ENCODE peak calls at places on chromosomes 12 and 14, in five cellular contexts. Y is neuronal stem cell; Q is CD8-positive, alpha-beta T cell; F is H1; X is tibial nerve. I is an unnamed sample.

GRCh38 chr12:25319233-25319984 is 68.7 kb upstream of the KRAS start:
- DNase-seq in Y (no peak), X (no peak), Q (no peak), F (no peak), I (no peak)

GRCh38 chr14:42523656-42524055 is 917.0 kb downstream of the LRFN5 start:
- DNase-seq in X (no peak), Q (no peak), Y (no peak), F (no peak), I (no peak)

GRCh38 chr12:75329918-75330826 is at the start of gene CAPS2:
- DNase-seq in Y (peak; percentile 85), Q (peak; percentile 66), F (peak; percentile 89), X (peak; percentile 62), I (peak; percentile 92)

GRCh38 chr12:32134144-32134888 is 27.7 kb downstream of the BICD1 start:
- DNase-seq in Q (peak; percentile 56), F (no peak), X (no peak), Y (no peak), I (no peak)

GRCh38 chr14:105883066-105884005 is 357.0 kb downstream of the TMEM121 start:
- DNase-seq in F (no peak), Y (no peak), Q (no peak), X (no peak), I (peak; percentile 53)

GRCh38 chr14:77791225-77791600 is 8.7 kb upstream of the ADCK1 start:
- DNase-seq in Y (no peak), F (no peak), X (no peak), Q (no peak), I (no peak)

GRCh38 chr12:46217686-46218508 is 50.9 kb downstream of the SLC38A1 start:
- DNase-seq in F (no peak), Q (peak; percentile 66), Y (no peak), X (peak; percentile 58), I (no peak)

GRCh38 chr14:50812856-50813543 is 18.0 kb downstream of the NIN start:
- DNase-seq in Y (no peak), F (no peak), Q (no peak), X (no peak), I (no peak)

GRCh38 chr12:6620137-6620884 is 13.1 kb upstream of the CHD4 start:
- DNase-seq in X (no peak), Q (peak; percentile 55), F (peak; percentile 91), Y (no peak), I (peak; percentile 79)

GRCh38 chr14:106843951-106844483 is 1317.6 kb downstream of the TMEM121 start:
- DNase-seq in X (peak; percentile 31), Y (no peak), F (no peak), Q (no peak), I (peak; percentile 70)

GRCh38 chr12:15522574-15523187 is 200.4 kb downstream of the PTPRO start:
- DNase-seq in X (no peak), Q (no peak), Y (no peak), F (no peak), I (no peak)

GRCh38 chr14:91149462-91149861 is 35.6 kb downstream of the DGLUCY start:
- DNase-seq in X (peak; percentile 80), Q (no peak), Y (no peak), F (no peak), I (no peak)

GRCh38 chr12:40170593-40170992 is 54.2 kb upstream of the LRRK2 start:
- DNase-seq in Y (no peak), F (no peak), Q (no peak), X (no peak), I (no peak)

GRCh38 chr14:43872752-43873655 is 634.1 kb downstream of the FSCB start:
- DNase-seq in Y (no peak), F (no peak), X (no peak), Q (no peak), I (no peak)

GRCh38 chr12:25056011-25056410 is 107.1 kb upstream of the BCAT1 start:
- DNase-seq in Y (no peak), X (no peak), Q (no peak), F (no peak), I (no peak)

GRCh38 chr12:17592472-17592871 is 497.5 kb downstream of the RERGL start:
- DNase-seq in Y (no peak), F (no peak), Q (no peak), X (no peak), I (no peak)

GRCh38 chr12:96190403-96191170 is 3.6 kb upstream of the ELK3 start:
- DNase-seq in Q (no peak), Y (no peak), X (no peak), F (no peak), I (no peak)

GRCh38 chr14:59333235-59333634 is 131.9 kb downstream of the GPR135 start:
- DNase-seq in X (no peak), Y (no peak), Q (no peak), F (no peak), I (no peak)

GRCh38 chr12:123387508-123388217 is 3.7 kb downstream of the KMT5A start:
- DNase-seq in Q (no peak), X (no peak), F (no peak), Y (no peak), I (no peak)

GRCh38 chr12:82505150-82505549 is 146.8 kb downstream of the METTL25 start:
- DNase-seq in Q (no peak), Y (no peak), F (no peak), X (no peak), I (no peak)

GRCh38 chr12:102629262-102629888 is 149.0 kb upstream of the IGF1 start:
- DNase-seq in X (no peak), Y (no peak), F (no peak), Q (no peak), I (no peak)

GRCh38 chr14:104639889-104640548 is 35.4 kb upstream of the TMEM179 start:
- DNase-seq in Q (no peak), F (peak; percentile 93), Y (peak; percentile 70), X (peak; percentile 46), I (peak; percentile 78)

GRCh38 chr12:57280234-57281062 is 29.5 kb upstream of the STAC3 start:
- DNase-seq in F (no peak), Y (no peak), Q (peak; percentile 76), X (no peak), I (no peak)

GRCh38 chr14:23023500-23024152 is 11.1 kb downstream of the PSMB5 start:
- DNase-seq in F (no peak), Y (no peak), X (no peak), Q (no peak), I (no peak)

GRCh38 chr14:35827678-35828472 is 1.7 kb downstream of the BRMS1L start:
- DNase-seq in X (no peak), F (no peak), Q (no peak), Y (no peak), I (no peak)
- H3K4me3 ChIP-seq in X (no peak overlapping the region), F (peak overlapping the region; percentile 89), Q (no peak overlapping the region), Y (peak overlapping the region; percentile 97), I (no peak overlapping the region)

GRCh38 chr12:92753976-92754885 is 51.4 kb downstream of the PLEKHG7 start:
- DNase-seq in Y (no peak), F (no peak), Q (no peak), X (no peak), I (no peak)
- H3K4me1 ChIP-seq in Y (no peaks in the 10 kb centered on the region), F (no peaks in the 10 kb centered on the region), Q (no peaks in the 10 kb centered on the region), X (no peaks in the 10 kb centered on the region), I (no peaks in the 10 kb centered on the region)

DNA sequence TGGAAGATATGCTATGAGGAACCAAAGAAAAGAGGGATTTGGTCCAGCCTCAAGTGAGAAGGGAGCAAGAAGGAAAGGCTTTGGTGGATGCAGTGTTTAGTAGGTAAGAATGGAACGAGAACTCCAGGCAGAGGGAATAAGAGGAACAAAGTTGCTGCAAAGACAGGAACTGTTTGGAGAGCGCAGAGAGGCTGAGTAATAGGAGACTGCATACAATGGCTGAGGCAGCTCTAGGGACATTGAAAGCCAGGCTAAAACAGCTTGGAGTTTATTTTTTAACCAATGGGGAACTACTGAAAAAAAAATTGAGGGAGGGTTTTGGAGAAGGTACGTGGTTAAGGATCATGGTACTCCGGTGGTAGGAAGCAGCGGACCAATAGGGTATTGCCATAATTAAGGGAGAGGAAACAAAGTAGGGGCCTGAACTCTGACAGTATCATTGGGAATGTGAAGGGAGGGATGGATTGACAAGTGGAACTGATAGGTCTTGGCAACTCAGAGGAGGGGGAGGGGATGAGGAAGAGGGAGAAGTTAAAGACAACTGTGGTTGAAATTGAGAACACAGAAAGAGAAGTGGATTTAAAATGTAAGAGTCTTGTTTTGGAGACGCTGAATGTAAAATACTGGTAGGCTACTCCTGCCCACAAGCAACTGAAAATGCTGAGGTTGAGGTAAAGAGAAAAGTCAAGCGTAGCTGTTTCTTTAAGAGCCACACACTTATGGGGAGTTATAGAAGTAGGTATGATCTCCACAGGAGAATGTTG is 4.8 kb downstream of the ASCL4 start:
- DNase-seq in X (peak; percentile 25), Q (no peak), Y (no peak), F (no peak), I (no peak)
- H3K27me3 ChIP-seq in X (peaks cover 31% of the 10 kb centered on the region), Q (peaks cover 20% of the 10 kb centered on the region), Y (peaks cover 30% of the 10 kb centered on the region), F (peaks cover 36% of the 10 kb centered on the region), I (peaks cover 29% of the 10 kb centered on the region)

GRCh38 chr14:58239259-58240210 is 5.1 kb upstream of the PSMA3 start:
- DNase-seq in Q (peak; percentile 72), Y (peak; percentile 62), X (peak; percentile 89), F (peak; percentile 86), I (peak; percentile 81)

GRCh38 chr14:58243790-58244555 is 670 bp upstream of the PSMA3 start:
- DNase-seq in F (no peak), Y (no peak), Q (no peak), X (no peak), I (no peak)

DNA sequence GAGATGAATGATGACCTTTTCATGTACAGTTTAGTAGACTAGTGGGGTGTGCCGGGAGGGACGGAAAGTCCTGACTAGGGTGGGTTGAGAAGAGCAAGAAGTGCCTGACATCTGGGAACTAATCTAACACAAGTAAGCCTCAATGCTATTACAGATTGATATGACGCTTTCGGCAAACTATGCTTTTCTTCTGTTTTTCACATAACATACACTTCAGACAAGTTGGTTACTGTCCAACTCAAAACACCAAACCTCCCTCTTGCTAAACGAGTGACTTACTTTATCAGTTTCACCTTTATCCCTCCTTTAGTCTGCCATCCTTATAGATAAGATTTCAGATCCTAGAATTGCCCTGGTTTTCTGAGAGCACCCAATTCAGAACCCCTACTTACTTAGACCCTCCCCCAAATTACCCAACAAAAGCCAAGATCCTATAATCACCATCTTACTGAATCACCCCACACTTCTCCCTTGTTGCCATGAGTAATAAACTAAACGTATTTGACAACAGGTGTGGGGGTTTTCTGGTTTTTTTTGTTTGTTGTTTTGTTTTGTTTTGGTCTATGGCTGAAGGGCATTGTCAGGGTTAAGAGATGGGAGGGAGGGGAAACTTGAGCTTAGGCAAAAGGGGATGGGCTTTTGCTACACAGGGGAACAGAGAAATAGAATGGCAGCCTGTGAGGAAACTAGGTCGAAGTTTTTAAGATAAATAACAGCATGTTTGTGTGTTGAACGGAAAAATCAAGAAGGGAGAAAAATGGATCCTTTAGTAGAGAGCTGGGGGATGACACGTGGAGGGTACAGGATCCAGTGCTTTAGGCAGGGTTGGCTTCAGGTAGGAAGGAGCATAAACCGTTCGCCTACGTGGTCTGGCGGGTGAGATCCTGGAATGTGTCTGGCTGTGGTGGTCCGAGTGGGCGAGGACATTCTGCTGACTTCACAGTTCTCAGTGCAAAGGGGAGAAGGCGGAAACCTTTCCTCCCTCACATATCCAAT is 6.1 kb upstream of the PSMA3 start:
- DNase-seq in Q (no peak), Y (no peak), F (no peak), X (peak; percentile 29), I (no peak)
- H3K4me3 ChIP-seq in Q (peak overlapping the region; percentile 81), Y (no peak overlapping the region), F (peak overlapping the region; percentile 96), X (peak overlapping the region; percentile 57), I (peak overlapping the region; percentile 59)

I was measured in upper lobe of right lung.